ENCODE peak calls at places on chromosomes 12 and 14, in eight cellular contexts. J, L, Q, Y, C, A, U and T are unnamed samples.

GRCh38 chr12:103729499-103729898 is 111.5 kb downstream of the NT5DC3 start:
- DNase-seq in J (no peak), L (no peak), Q (no peak), Y (no peak), C (no peak), A (no peak), U (no peak), T (no peak)

GRCh38 chr12:57214398-57214781 is 2.2 kb upstream of the NXPH4 start:
- DNase-seq in J (peak), L (peak), Q (no peak), Y (peak), C (no peak), A (peak), U (peak), T (no peak)

GRCh38 chr14:104175041-104175440 is 36.7 kb downstream of the KIF26A start:
- DNase-seq in J (no peak), L (no peak), Q (no peak), Y (no peak), C (no peak), A (no peak), U (no peak), T (no peak)

GRCh38 chr12:93979189-93979588 is 169.2 kb upstream of the PLXNC1 start:
- DNase-seq in J (peak), L (peak), Q (no peak), Y (no peak), C (no peak), A (peak), U (no peak), T (no peak)

GRCh38 chr12:50753232-50753769 is 10.6 kb upstream of the ATF1 start:
- DNase-seq in J (no peak), L (no peak), Q (no peak), Y (no peak), C (no peak), A (no peak), U (no peak), T (no peak)

GRCh38 chr12:114834621-114835020 is 150.6 kb upstream of the TBX3 start:
- DNase-seq in J (no peak), L (no peak), Q (no peak), Y (no peak), C (no peak), A (no peak), U (no peak), T (no peak)

GRCh38 chr12:108568653-108569154 is 6.3 kb downstream of the ISCU start:
- DNase-seq in J (no peak), L (no peak), Q (no peak), Y (no peak), C (no peak), A (peak), U (no peak), T (no peak)

GRCh38 chr14:90644882-90645281 is 171.3 kb downstream of the TTC7B start:
- DNase-seq in J (no peak), L (peak), Q (no peak), Y (peak), C (no peak), A (no peak), U (no peak), T (peak)

GRCh38 chr12:6182279-6182898 is 17.8 kb upstream of the CD9 start:
- DNase-seq in J (peak), L (peak), Q (peak), Y (no peak), C (no peak), A (no peak), U (no peak), T (peak)

GRCh38 chr12:100247765-100248164 is 19.1 kb downstream of the DEPDC4 start:
- DNase-seq in J (no peak), L (no peak), Q (no peak), Y (no peak), C (no peak), A (no peak), U (no peak), T (no peak)

GRCh38 chr12:92369643-92370042 is 224.0 kb upstream of the BTG1 start:
- DNase-seq in J (no peak), L (no peak), Q (no peak), Y (no peak), C (no peak), A (no peak), U (no peak), T (peak)

GRCh38 chr12:59928416-59928815 is 332.6 kb downstream of the SLC16A7 start:
- DNase-seq in J (peak), L (peak), Q (no peak), Y (no peak), C (no peak), A (no peak), U (no peak), T (no peak)

GRCh38 chr14:59482471-59483331 is 1.5 kb downstream of the L3HYPDH start:
- DNase-seq in J (no peak), L (peak), Q (no peak), Y (no peak), C (no peak), A (no peak), U (no peak), T (peak)

GRCh38 chr12:113781415-113782198 is 184.5 kb downstream of the RBM19 start:
- DNase-seq in J (no peak), L (no peak), Q (no peak), Y (peak), C (no peak), A (no peak), U (no peak), T (no peak)

GRCh38 chr12:113788020-113788856 is 177.9 kb downstream of the RBM19 start:
- DNase-seq in J (no peak), L (no peak), Q (no peak), Y (no peak), C (no peak), A (no peak), U (no peak), T (no peak)

GRCh38 chr12:113783811-113784210 is 182.3 kb downstream of the RBM19 start:
- DNase-seq in J (no peak), L (no peak), Q (no peak), Y (no peak), C (no peak), A (no peak), U (no peak), T (no peak)

DNA sequence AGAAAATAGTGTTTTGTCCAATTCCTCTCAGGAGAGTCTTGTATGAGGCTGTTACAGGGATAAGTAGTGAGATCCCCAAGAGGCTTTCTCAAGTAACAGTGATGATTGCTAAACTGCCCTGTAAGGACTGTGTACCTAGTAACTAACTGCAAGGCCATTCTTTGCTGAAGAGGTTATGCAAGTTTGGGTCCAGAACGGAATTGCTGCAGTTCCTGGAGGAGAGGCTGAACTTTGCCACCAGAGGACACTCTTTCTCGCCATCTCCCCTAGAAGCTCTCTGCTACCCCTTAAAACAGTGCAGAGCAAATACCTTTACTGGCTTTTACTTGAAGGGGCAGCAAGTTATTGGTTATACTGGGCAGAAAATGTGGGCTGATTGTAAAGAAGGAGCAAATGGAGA is 180.0 kb downstream of the RBM19 start:
- DNase-seq in J (no peak), L (no peak), Q (no peak), Y (no peak), C (no peak), A (no peak), U (no peak), T (no peak)
- TF ChIP-seq CTCF in J (no peak), L (no peak), Q (no peak), Y (no peak), C (no peak), A (peak), U (no peak), T (no peak)

DNA sequence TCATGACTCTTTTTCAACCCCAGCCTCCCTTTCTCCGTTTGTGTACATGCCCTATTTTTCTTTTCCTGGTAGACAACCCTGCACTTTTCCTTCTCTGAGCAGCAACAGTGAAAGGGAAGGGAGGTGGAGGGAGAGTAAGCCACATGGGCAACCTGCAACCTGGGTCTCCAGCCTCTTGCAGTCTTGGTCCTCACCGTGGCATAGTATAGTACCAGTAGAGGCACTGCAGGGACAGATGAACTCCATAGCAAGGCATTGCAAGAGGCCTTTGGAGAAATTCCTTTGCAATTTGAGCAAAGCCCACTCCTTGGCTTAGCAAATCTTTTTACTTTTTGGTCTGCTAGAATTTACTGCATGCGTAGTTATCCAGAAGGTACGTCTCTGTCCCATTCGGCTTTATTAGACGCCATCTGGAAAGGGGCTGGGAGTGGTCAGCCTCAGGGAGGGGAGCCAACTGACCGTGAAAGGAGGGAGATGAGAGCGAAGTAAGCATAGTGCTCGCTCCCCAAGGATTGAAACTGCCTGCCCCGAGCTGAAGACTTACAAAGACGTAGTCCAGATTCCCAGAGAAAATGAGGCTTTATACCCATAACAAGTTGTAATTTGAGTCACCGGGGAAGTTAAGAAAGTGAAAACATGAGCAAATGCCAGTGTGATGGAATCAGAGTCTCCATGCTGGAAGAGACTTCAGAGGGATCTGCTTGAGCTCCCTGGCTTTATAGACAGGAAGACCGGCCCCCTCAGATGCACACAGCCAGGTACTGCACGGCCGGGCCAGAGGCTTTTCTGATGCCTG is 331.9 kb downstream of the CACNA1C start:
- DNase-seq in J (no peak), L (no peak), Q (no peak), Y (no peak), C (no peak), A (no peak), U (no peak), T (peak)
- TF ChIP-seq CTCF in J (no peak), L (no peak), Q (no peak), Y (no peak), C (no peak), A (no peak), U (no peak), T (peak)

DNA sequence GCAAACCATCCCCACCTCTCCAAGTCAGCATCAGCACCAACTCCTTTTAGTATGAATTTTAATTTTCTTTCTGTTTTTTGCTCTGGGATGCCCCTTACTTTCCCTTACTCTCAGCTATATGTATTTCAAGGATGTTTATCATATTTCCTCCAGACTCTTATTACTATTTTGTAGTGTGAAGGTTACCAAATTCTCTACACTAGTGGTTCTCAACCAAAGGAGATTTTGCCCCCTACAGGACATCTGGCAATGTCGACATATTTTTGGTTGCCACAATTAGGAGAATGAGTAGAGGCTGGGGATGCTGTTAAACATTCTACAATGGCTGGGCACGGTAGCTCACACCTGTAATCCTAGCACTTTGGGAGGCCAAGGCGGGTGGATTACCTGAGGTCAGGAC is 29.1 kb upstream of the SOS2 start:
- DNase-seq in J (no peak), L (no peak), Q (no peak), Y (peak), C (no peak), A (peak), U (no peak), T (peak)
- TF ChIP-seq CTCF in J (no peak), L (peak), Q (peak), Y (peak), C (no peak), A (peak), U (peak), T (peak)

GRCh38 chr14:103089386-103090335 is 4.9 kb upstream of the EXOC3L4 start:
- DNase-seq in J (no peak), L (no peak), Q (no peak), Y (no peak), C (no peak), A (no peak), U (no peak), T (no peak)

GRCh38 chr14:103090481-103091020 is 4.0 kb upstream of the EXOC3L4 start:
- DNase-seq in J (no peak), L (no peak), Q (no peak), Y (no peak), C (no peak), A (no peak), U (no peak), T (no peak)

GRCh38 chr14:103088921-103089320 is 4.9 kb downstream of the LBHD2 start:
- DNase-seq in J (no peak), L (no peak), Q (no peak), Y (no peak), C (no peak), A (no peak), U (no peak), T (no peak)

GRCh38 chr14:103091883-103092222 is 2.7 kb upstream of the EXOC3L4 start:
- DNase-seq in J (no peak), L (no peak), Q (no peak), Y (no peak), C (no peak), A (no peak), U (no peak), T (no peak)

DNA sequence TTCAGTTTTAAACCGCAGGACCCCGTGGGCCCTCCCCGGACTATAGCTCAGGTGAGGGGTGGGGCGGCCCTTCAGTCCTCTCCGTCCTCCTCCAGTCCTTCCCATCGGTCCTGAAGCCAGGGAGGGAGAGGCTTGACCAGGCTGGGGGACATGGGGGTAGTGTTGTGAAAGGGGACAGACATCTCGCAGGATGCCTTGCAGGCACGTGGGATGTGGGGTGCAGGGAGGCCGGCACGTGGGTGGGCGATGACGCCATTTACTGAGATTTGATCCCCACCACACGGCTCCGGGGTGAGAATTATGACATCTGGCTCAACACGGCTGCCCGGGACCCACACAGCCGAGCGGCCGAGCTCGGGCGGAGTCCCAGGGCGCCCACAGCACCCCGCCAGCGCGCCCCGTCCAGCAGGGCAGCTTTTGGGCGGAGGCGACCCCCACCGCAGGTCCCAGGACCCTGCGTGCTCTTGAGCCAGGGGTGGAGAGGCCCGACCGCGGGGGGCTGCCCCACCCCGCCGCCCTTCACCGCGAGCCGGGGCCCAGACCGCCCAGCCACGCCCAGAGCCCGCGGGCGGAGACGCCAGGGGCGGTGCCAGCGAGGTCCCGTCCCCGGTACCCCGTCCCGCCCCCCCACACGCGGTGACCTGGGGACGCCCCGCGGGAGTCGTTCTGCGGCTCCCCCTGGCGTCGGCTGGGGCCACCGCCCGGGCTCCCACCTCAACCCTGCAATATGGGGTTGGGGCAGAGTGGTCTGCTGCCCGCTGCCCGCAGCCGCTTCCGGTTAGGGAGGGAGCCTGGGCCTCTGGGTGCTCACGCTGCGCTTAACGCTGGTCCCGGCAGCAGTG is 3.3 kb upstream of the EXOC3L4 start:
- DNase-seq in J (peak), L (peak), Q (peak), Y (peak), C (no peak), A (peak), U (no peak), T (no peak)
- TF ChIP-seq CTCF in J (no peak), L (peak), Q (peak), Y (no peak), C (no peak), A (peak), U (no peak), T (peak)

GRCh38 chr14:34368115-34368970 is 93.7 kb downstream of the SPTSSA start:
- DNase-seq in J (no peak), L (peak), Q (no peak), Y (peak), C (no peak), A (no peak), U (no peak), T (peak)

GRCh38 chr14:34362625-34363251 is 99.3 kb downstream of the SPTSSA start:
- DNase-seq in J (no peak), L (no peak), Q (no peak), Y (no peak), C (no peak), A (no peak), U (no peak), T (peak)

GRCh38 chr14:34363733-34364134 is 98.3 kb downstream of the SPTSSA start:
- DNase-seq in J (no peak), L (no peak), Q (no peak), Y (no peak), C (no peak), A (no peak), U (no peak), T (no peak)

GRCh38 chr14:34364201-34364600 is 97.8 kb downstream of the SPTSSA start:
- DNase-seq in J (no peak), L (no peak), Q (no peak), Y (no peak), C (no peak), A (no peak), U (no peak), T (no peak)

GRCh38 chr14:34365309-34365915 is 96.6 kb downstream of the SPTSSA start:
- DNase-seq in J (no peak), L (no peak), Q (no peak), Y (no peak), C (no peak), A (no peak), U (no peak), T (no peak)
- TF ChIP-seq CTCF in J (no peak), L (peak), Q (peak), Y (no peak), C (no peak), A (no peak), U (peak), T (peak)

GRCh38 chr14:96297000-96297399 is 41.0 kb downstream of the BDKRB1 start:
- DNase-seq in J (no peak), L (no peak), Q (no peak), Y (no peak), C (no peak), A (no peak), U (no peak), T (no peak)
- TF ChIP-seq CTCF in J (no peak), L (peak), Q (peak), Y (peak), C (no peak), A (peak), U (peak), T (peak)